ENCODE peak calls at places on chromosomes 1 and 21, in ten cellular contexts. One of them, this sample, is unnamed. For H3K36me3, the result is how much of the 10 kb centered on the place peaks cover.

GRCh38 chr1:67726224-67726623 is 41.2 kb downstream of the GADD45A start:
- DNase-seq in thoracic aorta: no peak
- DNase-seq in mammary epithelial cell: peak
- DNase-seq in brain microvascular endothelial cell: peak
- DNase-seq in fibroblast of lung: no peak
- DNase-seq in CD8-positive, alpha-beta memory T cell: no peak
- DNase-seq in small intestine: no peak
- DNase-seq in heart left ventricle: no peak
- DNase-seq in tibial artery: no peak
- DNase-seq in bronchial epithelial cell: peak
- DNase-seq in this sample: no peak

GRCh38 chr1:111599781-111600180 is 19.8 kb upstream of the RAP1A start:
- DNase-seq in thoracic aorta: no peak
- DNase-seq in mammary epithelial cell: no peak
- DNase-seq in brain microvascular endothelial cell: no peak
- DNase-seq in fibroblast of lung: no peak
- DNase-seq in CD8-positive, alpha-beta memory T cell: no peak
- DNase-seq in small intestine: no peak
- DNase-seq in heart left ventricle: no peak
- DNase-seq in tibial artery: no peak
- DNase-seq in bronchial epithelial cell: no peak
- DNase-seq in this sample: no peak

GRCh38 chr1:4924356-4924755 is 269.9 kb downstream of the AJAP1 start:
- DNase-seq in thoracic aorta: no peak
- DNase-seq in mammary epithelial cell: no peak
- DNase-seq in brain microvascular endothelial cell: no peak
- DNase-seq in fibroblast of lung: no peak
- DNase-seq in CD8-positive, alpha-beta memory T cell: no peak
- DNase-seq in small intestine: no peak
- DNase-seq in heart left ventricle: no peak
- DNase-seq in tibial artery: no peak
- DNase-seq in bronchial epithelial cell: no peak
- DNase-seq in this sample: no peak

GRCh38 chr1:228695015-228695955 is 40.0 kb upstream of the RHOU start:
- DNase-seq in thoracic aorta: no peak
- DNase-seq in mammary epithelial cell: peak
- DNase-seq in brain microvascular endothelial cell: no peak
- DNase-seq in fibroblast of lung: no peak
- DNase-seq in CD8-positive, alpha-beta memory T cell: no peak
- DNase-seq in small intestine: no peak
- DNase-seq in heart left ventricle: no peak
- DNase-seq in tibial artery: no peak
- DNase-seq in bronchial epithelial cell: peak
- DNase-seq in this sample: no peak

GRCh38 chr1:1290238-1290731 is 10.0 kb downstream of the SCNN1D start:
- DNase-seq in thoracic aorta: no peak
- DNase-seq in mammary epithelial cell: no peak
- DNase-seq in brain microvascular endothelial cell: peak
- DNase-seq in fibroblast of lung: peak
- DNase-seq in CD8-positive, alpha-beta memory T cell: peak
- DNase-seq in small intestine: peak
- DNase-seq in heart left ventricle: peak
- DNase-seq in tibial artery: no peak
- DNase-seq in bronchial epithelial cell: no peak
- DNase-seq in this sample: no peak

GRCh38 chr21:45637883-45638282 is 5.6 kb upstream of the PCBP3 start:
- DNase-seq in thoracic aorta: no peak
- DNase-seq in mammary epithelial cell: no peak
- DNase-seq in brain microvascular endothelial cell: no peak
- DNase-seq in fibroblast of lung: no peak
- DNase-seq in CD8-positive, alpha-beta memory T cell: no peak
- DNase-seq in small intestine: no peak
- DNase-seq in heart left ventricle: no peak
- DNase-seq in tibial artery: no peak
- DNase-seq in bronchial epithelial cell: no peak
- DNase-seq in this sample: no peak

GRCh38 chr1:89723863-89724262 is 90.9 kb downstream of the LRRC8C start:
- DNase-seq in thoracic aorta: peak
- DNase-seq in mammary epithelial cell: no peak
- DNase-seq in brain microvascular endothelial cell: no peak
- DNase-seq in fibroblast of lung: peak
- DNase-seq in CD8-positive, alpha-beta memory T cell: no peak
- DNase-seq in small intestine: no peak
- DNase-seq in heart left ventricle: peak
- DNase-seq in tibial artery: no peak
- DNase-seq in bronchial epithelial cell: peak
- DNase-seq in this sample: no peak

GRCh38 chr1:20037877-20038276 is 32.1 kb upstream of the PLA2G5 start:
- DNase-seq in thoracic aorta: no peak
- DNase-seq in mammary epithelial cell: peak
- DNase-seq in brain microvascular endothelial cell: no peak
- DNase-seq in fibroblast of lung: no peak
- DNase-seq in CD8-positive, alpha-beta memory T cell: no peak
- DNase-seq in small intestine: no peak
- DNase-seq in heart left ventricle: no peak
- DNase-seq in tibial artery: no peak
- DNase-seq in bronchial epithelial cell: peak
- DNase-seq in this sample: no peak

GRCh38 chr1:205493241-205494085 is 11.0 kb upstream of the CDK18 start:
- DNase-seq in thoracic aorta: peak
- DNase-seq in mammary epithelial cell: peak
- DNase-seq in brain microvascular endothelial cell: peak
- DNase-seq in fibroblast of lung: peak
- DNase-seq in CD8-positive, alpha-beta memory T cell: no peak
- DNase-seq in small intestine: no peak
- DNase-seq in heart left ventricle: peak
- DNase-seq in tibial artery: peak
- DNase-seq in bronchial epithelial cell: peak
- DNase-seq in this sample: no peak

GRCh38 chr1:33060579-33061083 is 20.3 kb upstream of the AZIN2 start:
- DNase-seq in thoracic aorta: no peak
- DNase-seq in mammary epithelial cell: peak
- DNase-seq in brain microvascular endothelial cell: peak
- DNase-seq in fibroblast of lung: peak
- DNase-seq in CD8-positive, alpha-beta memory T cell: no peak
- DNase-seq in small intestine: no peak
- DNase-seq in heart left ventricle: peak
- DNase-seq in tibial artery: no peak
- DNase-seq in bronchial epithelial cell: peak
- DNase-seq in this sample: no peak

DNA sequence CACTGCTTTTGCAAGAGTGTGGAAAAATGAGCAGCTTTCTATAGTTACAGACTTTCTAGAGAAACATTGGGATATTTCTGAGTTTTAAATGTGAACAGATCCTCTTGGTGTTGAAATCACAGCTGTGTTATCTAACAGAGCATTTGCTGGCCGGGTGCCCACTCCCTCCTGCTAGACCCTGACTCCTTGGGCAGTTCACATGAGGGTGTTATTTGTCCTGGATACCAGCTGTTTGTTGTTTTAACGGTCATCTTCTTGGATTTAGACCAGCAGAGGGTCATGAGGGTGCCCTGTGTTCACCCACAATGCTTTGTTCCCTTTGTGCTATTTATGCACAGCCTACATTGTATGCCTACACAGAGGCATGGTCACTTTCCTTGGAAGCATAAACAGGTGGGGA is 67.1 kb downstream of the CENPF start:
- DNase-seq in thoracic aorta: no peak
- DNase-seq in mammary epithelial cell: no peak
- DNase-seq in brain microvascular endothelial cell: peak
- DNase-seq in fibroblast of lung: peak
- DNase-seq in CD8-positive, alpha-beta memory T cell: no peak
- DNase-seq in small intestine: no peak
- DNase-seq in heart left ventricle: peak
- DNase-seq in tibial artery: no peak
- DNase-seq in bronchial epithelial cell: no peak
- DNase-seq in this sample: no peak
- H3K36me3 ChIP-seq in thoracic aorta: under half
- H3K36me3 ChIP-seq in mammary epithelial cell: under half
- H3K36me3 ChIP-seq in brain microvascular endothelial cell: under half
- H3K36me3 ChIP-seq in fibroblast of lung: under half
- H3K36me3 ChIP-seq in CD8-positive, alpha-beta memory T cell: under half
- H3K36me3 ChIP-seq in small intestine: under half
- H3K36me3 ChIP-seq in heart left ventricle: under half
- H3K36me3 ChIP-seq in tibial artery: under half
- H3K36me3 ChIP-seq in bronchial epithelial cell: under half
- H3K36me3 ChIP-seq in this sample: under half

GRCh38 chr1:18060331-18060730 is 47.3 kb upstream of the IGSF21 start:
- DNase-seq in thoracic aorta: no peak
- DNase-seq in mammary epithelial cell: no peak
- DNase-seq in brain microvascular endothelial cell: no peak
- DNase-seq in fibroblast of lung: no peak
- DNase-seq in CD8-positive, alpha-beta memory T cell: no peak
- DNase-seq in small intestine: no peak
- DNase-seq in heart left ventricle: no peak
- DNase-seq in tibial artery: no peak
- DNase-seq in bronchial epithelial cell: no peak
- DNase-seq in this sample: no peak

GRCh38 chr1:18057643-18058042 is 50.0 kb upstream of the IGSF21 start:
- DNase-seq in thoracic aorta: no peak
- DNase-seq in mammary epithelial cell: no peak
- DNase-seq in brain microvascular endothelial cell: no peak
- DNase-seq in fibroblast of lung: no peak
- DNase-seq in CD8-positive, alpha-beta memory T cell: no peak
- DNase-seq in small intestine: no peak
- DNase-seq in heart left ventricle: no peak
- DNase-seq in tibial artery: no peak
- DNase-seq in bronchial epithelial cell: no peak
- DNase-seq in this sample: no peak

GRCh38 chr1:18058522-18058921 is 49.1 kb upstream of the IGSF21 start:
- DNase-seq in thoracic aorta: no peak
- DNase-seq in mammary epithelial cell: no peak
- DNase-seq in brain microvascular endothelial cell: no peak
- DNase-seq in fibroblast of lung: no peak
- DNase-seq in CD8-positive, alpha-beta memory T cell: no peak
- DNase-seq in small intestine: no peak
- DNase-seq in heart left ventricle: no peak
- DNase-seq in tibial artery: no peak
- DNase-seq in bronchial epithelial cell: no peak
- DNase-seq in this sample: no peak

GRCh38 chr1:18059206-18059605 is 48.4 kb upstream of the IGSF21 start:
- DNase-seq in thoracic aorta: no peak
- DNase-seq in mammary epithelial cell: no peak
- DNase-seq in brain microvascular endothelial cell: no peak
- DNase-seq in fibroblast of lung: no peak
- DNase-seq in CD8-positive, alpha-beta memory T cell: no peak
- DNase-seq in small intestine: no peak
- DNase-seq in heart left ventricle: no peak
- DNase-seq in tibial artery: no peak
- DNase-seq in bronchial epithelial cell: no peak
- DNase-seq in this sample: no peak

GRCh38 chr1:18055181-18055580 is 52.4 kb upstream of the IGSF21 start:
- DNase-seq in thoracic aorta: no peak
- DNase-seq in mammary epithelial cell: no peak
- DNase-seq in brain microvascular endothelial cell: no peak
- DNase-seq in fibroblast of lung: no peak
- DNase-seq in CD8-positive, alpha-beta memory T cell: no peak
- DNase-seq in small intestine: no peak
- DNase-seq in heart left ventricle: no peak
- DNase-seq in tibial artery: no peak
- DNase-seq in bronchial epithelial cell: no peak
- DNase-seq in this sample: no peak
- H3K4me3 ChIP-seq in thoracic aorta: no peak
- H3K4me3 ChIP-seq in mammary epithelial cell: no peak
- H3K4me3 ChIP-seq in brain microvascular endothelial cell: no peak
- H3K4me3 ChIP-seq in fibroblast of lung: no peak
- H3K4me3 ChIP-seq in CD8-positive, alpha-beta memory T cell: no peak
- H3K4me3 ChIP-seq in small intestine: no peak
- H3K4me3 ChIP-seq in heart left ventricle: no peak
- H3K4me3 ChIP-seq in tibial artery: no peak
- H3K4me3 ChIP-seq in bronchial epithelial cell: no peak
- H3K4me3 ChIP-seq in this sample: no peak

GRCh38 chr1:165543651-165544452 is at the start of gene LRRC52:
- DNase-seq in thoracic aorta: no peak
- DNase-seq in mammary epithelial cell: no peak
- DNase-seq in brain microvascular endothelial cell: no peak
- DNase-seq in fibroblast of lung: no peak
- DNase-seq in CD8-positive, alpha-beta memory T cell: no peak
- DNase-seq in small intestine: peak
- DNase-seq in heart left ventricle: peak
- DNase-seq in tibial artery: peak
- DNase-seq in bronchial epithelial cell: no peak
- DNase-seq in this sample: no peak

GRCh38 chr1:165542015-165542631 is 1.7 kb upstream of the LRRC52 start:
- DNase-seq in thoracic aorta: no peak
- DNase-seq in mammary epithelial cell: no peak
- DNase-seq in brain microvascular endothelial cell: no peak
- DNase-seq in fibroblast of lung: no peak
- DNase-seq in CD8-positive, alpha-beta memory T cell: no peak
- DNase-seq in small intestine: no peak
- DNase-seq in heart left ventricle: no peak
- DNase-seq in tibial artery: no peak
- DNase-seq in bronchial epithelial cell: no peak
- DNase-seq in this sample: no peak

GRCh38 chr1:165544996-165545395 is 1.2 kb downstream of the LRRC52 start:
- DNase-seq in thoracic aorta: no peak
- DNase-seq in mammary epithelial cell: no peak
- DNase-seq in brain microvascular endothelial cell: no peak
- DNase-seq in fibroblast of lung: no peak
- DNase-seq in CD8-positive, alpha-beta memory T cell: no peak
- DNase-seq in small intestine: no peak
- DNase-seq in heart left ventricle: no peak
- DNase-seq in tibial artery: no peak
- DNase-seq in bronchial epithelial cell: no peak
- DNase-seq in this sample: no peak

GRCh38 chr1:165542647-165543046 is 1.2 kb upstream of the LRRC52 start:
- DNase-seq in thoracic aorta: no peak
- DNase-seq in mammary epithelial cell: no peak
- DNase-seq in brain microvascular endothelial cell: no peak
- DNase-seq in fibroblast of lung: no peak
- DNase-seq in CD8-positive, alpha-beta memory T cell: no peak
- DNase-seq in small intestine: no peak
- DNase-seq in heart left ventricle: no peak
- DNase-seq in tibial artery: no peak
- DNase-seq in bronchial epithelial cell: peak
- DNase-seq in this sample: no peak

GRCh38 chr1:165545974-165546373 is 2.2 kb downstream of the LRRC52 start:
- DNase-seq in thoracic aorta: no peak
- DNase-seq in mammary epithelial cell: no peak
- DNase-seq in brain microvascular endothelial cell: no peak
- DNase-seq in fibroblast of lung: no peak
- DNase-seq in CD8-positive, alpha-beta memory T cell: no peak
- DNase-seq in small intestine: no peak
- DNase-seq in heart left ventricle: no peak
- DNase-seq in tibial artery: no peak
- DNase-seq in bronchial epithelial cell: no peak
- DNase-seq in this sample: no peak
- H3K36me3 ChIP-seq in thoracic aorta: under half
- H3K36me3 ChIP-seq in mammary epithelial cell: under half
- H3K36me3 ChIP-seq in brain microvascular endothelial cell: under half
- H3K36me3 ChIP-seq in fibroblast of lung: under half
- H3K36me3 ChIP-seq in CD8-positive, alpha-beta memory T cell: under half
- H3K36me3 ChIP-seq in small intestine: under half
- H3K36me3 ChIP-seq in heart left ventricle: under half
- H3K36me3 ChIP-seq in tibial artery: under half
- H3K36me3 ChIP-seq in bronchial epithelial cell: under half
- H3K36me3 ChIP-seq in this sample: under half

DNA sequence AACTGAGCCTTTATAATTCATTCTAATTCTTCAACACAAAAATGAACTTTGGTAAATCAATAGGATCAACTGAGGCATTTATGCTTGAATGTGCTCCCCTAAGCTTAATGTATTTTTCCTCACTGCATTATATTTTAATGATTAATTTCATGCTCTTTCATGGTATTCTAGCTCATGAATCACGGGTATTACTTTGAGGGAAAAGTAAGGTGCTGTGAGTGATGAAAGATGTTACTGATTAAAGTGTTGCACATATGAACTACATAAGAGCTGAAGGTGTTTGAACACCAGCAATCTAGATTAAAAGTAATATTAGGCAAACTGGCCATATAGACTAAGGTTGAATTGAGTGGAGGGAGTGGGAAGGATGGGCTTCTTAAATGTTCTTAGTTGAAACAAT is 1.9 kb downstream of the DPYD start:
- DNase-seq in thoracic aorta: no peak
- DNase-seq in mammary epithelial cell: no peak
- DNase-seq in brain microvascular endothelial cell: no peak
- DNase-seq in fibroblast of lung: no peak
- DNase-seq in CD8-positive, alpha-beta memory T cell: no peak
- DNase-seq in small intestine: no peak
- DNase-seq in heart left ventricle: no peak
- DNase-seq in tibial artery: no peak
- DNase-seq in bronchial epithelial cell: peak
- DNase-seq in this sample: no peak
- H3K4me3 ChIP-seq in thoracic aorta: peak
- H3K4me3 ChIP-seq in mammary epithelial cell: peak
- H3K4me3 ChIP-seq in brain microvascular endothelial cell: no peak
- H3K4me3 ChIP-seq in fibroblast of lung: peak
- H3K4me3 ChIP-seq in CD8-positive, alpha-beta memory T cell: peak
- H3K4me3 ChIP-seq in small intestine: no peak
- H3K4me3 ChIP-seq in heart left ventricle: peak
- H3K4me3 ChIP-seq in tibial artery: peak
- H3K4me3 ChIP-seq in bronchial epithelial cell: peak
- H3K4me3 ChIP-seq in this sample: no peak

This sample was measured in GM06990.